ENCODE peak calls at places on chromosome 17, in five cellular contexts. X is fibroblast of mammary gland; F is spleen; P is CD8-positive, alpha-beta T cell; R is adipocyte. M is an unnamed sample.

GRCh38 chr17:60372790-60373483 is 19.0 kb downstream of the USP32 start:
- DNase-seq in X (peak), F (no peak), P (no peak), R (peak), M (no peak)

GRCh38 chr17:71937914-71938313 is 182.9 kb upstream of the SOX9 start:
- DNase-seq in X (no peak), F (no peak), P (no peak), R (peak), M (no peak)

GRCh38 chr17:14156689-14157088 is 80.0 kb downstream of the CDRT15 start:
- DNase-seq in X (peak), F (no peak), P (no peak), R (peak), M (no peak)

GRCh38 chr17:42686520-42687137 is 4.3 kb downstream of the CNTNAP1 start:
- DNase-seq in X (no peak), F (no peak), P (no peak), R (no peak), M (no peak)

GRCh38 chr17:18961634-18962493 is 9.9 kb downstream of the SLC5A10 start:
- DNase-seq in X (peak), F (no peak), P (no peak), R (no peak), M (no peak)

GRCh38 chr17:10649031-10649430 is 8.1 kb downstream of the MYH3 start:
- DNase-seq in X (peak), F (no peak), P (no peak), R (peak), M (no peak)

GRCh38 chr17:69588739-69589334 is 174.3 kb downstream of the MAP2K6 start:
- DNase-seq in X (no peak), F (no peak), P (no peak), R (peak), M (no peak)

GRCh38 chr17:4908711-4909496 is 6.0 kb upstream of the CHRNE start:
- DNase-seq in X (peak), F (peak), P (peak), R (peak), M (peak)

GRCh38 chr17:40663252-40663651 is 1.7 kb downstream of the KRT222 start:
- DNase-seq in X (no peak), F (no peak), P (no peak), R (no peak), M (no peak)

GRCh38 chr17:68591583-68591982 is 9.6 kb downstream of the FAM20A start:
- DNase-seq in X (no peak), F (no peak), P (no peak), R (no peak), M (no peak)

GRCh38 chr17:81003711-81004335 is 12.2 kb downstream of the CHMP6 start:
- DNase-seq in X (no peak), F (no peak), P (no peak), R (peak), M (no peak)
- H3K4me3 ChIP-seq in X (no peak), F (no peak), P (peak), R (no peak), M (peak)

GRCh38 chr17:1625507-1626080 is 3.0 kb downstream of the SLC43A2 start:
- DNase-seq in X (no peak), F (no peak), P (no peak), R (no peak), M (no peak)
- H3K4me3 ChIP-seq in X (no peak), F (no peak), P (no peak), R (peak), M (no peak)

GRCh38 chr17:8922451-8922850 is 43.1 kb downstream of the PIK3R5 start:
- DNase-seq in X (peak), F (no peak), P (no peak), R (peak), M (no peak)
- H3K4me3 ChIP-seq in X (no peak), F (no peak), P (no peak), R (no peak), M (no peak)

GRCh38 chr17:48624544-48625501 is 1.3 kb downstream of the HOXB9 start:
- DNase-seq in X (no peak), F (no peak), P (no peak), R (peak), M (no peak)
- H3K4me3 ChIP-seq in X (peak), F (peak), P (peak), R (peak), M (peak)

GRCh38 chr17:39239640-39240314 is 14.0 kb upstream of the STAC2 start:
- DNase-seq in X (no peak), F (peak), P (peak), R (peak), M (peak)
- H3K4me3 ChIP-seq in X (no peak), F (no peak), P (no peak), R (no peak), M (no peak)

GRCh38 chr17:82668631-82669099 is 20.4 kb upstream of the WDR45B start:
- DNase-seq in X (peak), F (peak), P (no peak), R (peak), M (no peak)
- H3K4me3 ChIP-seq in X (no peak), F (no peak), P (no peak), R (no peak), M (no peak)

DNA sequence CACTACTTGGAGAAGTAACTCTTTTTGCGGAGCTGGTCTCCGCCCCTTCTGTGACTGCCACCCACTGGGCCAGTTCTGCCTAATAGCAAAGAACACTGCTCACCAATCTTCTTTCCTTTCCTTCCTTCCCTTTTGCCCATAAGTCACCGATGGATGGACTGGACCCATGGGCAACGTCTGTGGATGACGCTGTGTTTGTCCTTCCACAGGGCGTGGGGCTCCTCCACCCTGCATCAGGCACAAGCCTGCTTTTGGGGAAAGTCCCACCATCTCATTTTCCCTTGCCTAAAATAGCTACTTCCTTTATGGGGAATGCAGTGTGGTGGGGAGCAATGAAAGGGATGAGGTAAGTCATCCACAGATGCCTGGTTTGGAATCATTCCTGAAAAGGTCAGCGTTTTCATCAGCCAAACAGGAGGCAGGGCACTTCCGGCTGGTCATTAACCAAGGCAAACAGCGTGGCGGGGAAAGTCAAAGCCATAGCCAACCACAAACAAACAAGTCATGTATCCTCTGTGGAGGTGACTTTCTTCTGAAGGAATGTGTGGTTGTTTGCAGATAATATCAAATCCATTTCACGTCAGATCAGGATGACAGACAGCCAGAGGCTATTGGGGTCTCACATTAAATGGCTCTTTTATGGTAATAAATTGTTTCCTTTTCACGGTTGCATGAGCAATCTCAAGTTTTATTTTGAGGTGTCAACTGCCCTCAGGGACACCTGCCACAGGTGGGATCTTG is 30.7 kb upstream of the MED9 start:
- DNase-seq in X (peak), F (no peak), P (no peak), R (peak), M (no peak)
- H3K4me3 ChIP-seq in X (no peak), F (no peak), P (no peak), R (no peak), M (no peak)

GRCh38 chr17:65556910-65557348 is 4.5 kb downstream of the AXIN2 start:
- DNase-seq in X (no peak), F (no peak), P (no peak), R (no peak), M (no peak)
- H3K4me3 ChIP-seq in X (no peak), F (peak), P (no peak), R (peak), M (no peak)

DNA sequence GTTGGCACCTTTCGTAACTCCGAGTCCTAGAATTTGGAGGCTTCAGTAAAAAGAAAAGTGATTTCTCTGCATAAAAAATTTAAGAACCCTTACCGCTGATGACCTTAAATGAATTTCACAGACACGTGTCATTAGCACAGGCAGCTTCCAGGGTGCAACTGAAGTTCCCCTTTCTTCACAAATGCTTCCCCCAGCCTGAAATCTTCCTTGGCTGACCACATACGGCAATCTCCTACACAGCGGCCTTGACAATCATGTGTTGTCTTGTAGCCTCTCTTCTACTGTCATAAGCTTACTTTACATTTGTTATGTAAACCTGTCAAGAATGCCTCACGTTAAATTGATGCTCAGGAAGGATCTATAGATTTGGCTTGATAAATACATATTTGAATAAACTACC is 193.8 kb downstream of the RPTOR start:
- DNase-seq in X (no peak), F (no peak), P (no peak), R (no peak), M (no peak)
- H3K4me3 ChIP-seq in X (no peak), F (no peak), P (no peak), R (no peak), M (no peak)

GRCh38 chr17:73717690-73718089 is 73.4 kb upstream of the SDK2 start:
- DNase-seq in X (no peak), F (peak), P (no peak), R (no peak), M (no peak)
- H3K4me3 ChIP-seq in X (no peak), F (no peak), P (no peak), R (no peak), M (no peak)

M was measured in Peyer's patch.